ENCODE peak calls at places on chromosomes 1 and 21, in four cellular contexts. V is lower leg skin, W is A549, Z is IMR-90. U is an unnamed sample.

GRCh38 chr1:94399449-94399848 is 18.7 kb upstream of the ABCD3 start:
- DNase-seq in V (no peak), W (no peak), Z (no peak), U (no peak)

GRCh38 chr1:101236546-101237228 is at the start of gene S1PR1:
- DNase-seq in V (peak; percentile 30), W (no peak), Z (peak; percentile 69), U (peak; percentile 35)

GRCh38 chr21:44703731-44704635 is 7.0 kb downstream of the KRTAP10-12 start:
- DNase-seq in V (no peak), W (no peak), Z (no peak), U (no peak)

GRCh38 chr21:34091032-34091431 is 17.7 kb downstream of the MRPS6 start:
- DNase-seq in V (no peak), W (no peak), Z (no peak), U (no peak)

GRCh38 chr1:199512037-199512710 is 515.3 kb upstream of the NR5A2 start:
- DNase-seq in V (no peak), W (no peak), Z (no peak), U (no peak)

GRCh38 chr21:33855190-33855589 is 60.4 kb downstream of the ATP5PO start:
- DNase-seq in V (no peak), W (no peak), Z (no peak), U (no peak)

GRCh38 chr21:41315726-41316125 is 875 bp upstream of the FAM3B start:
- DNase-seq in V (no peak), W (no peak), Z (no peak), U (no peak)

GRCh38 chr1:156560585-156561163 is 11.7 kb downstream of the IQGAP3 start:
- DNase-seq in V (no peak), W (no peak), Z (no peak), U (no peak)

GRCh38 chr1:171139890-171140289 is 45.2 kb upstream of the FMO2 start:
- DNase-seq in V (no peak), W (no peak), Z (no peak), U (no peak)

GRCh38 chr21:38472709-38473108 is 25.6 kb downstream of the ERG start:
- DNase-seq in V (no peak), W (no peak), Z (no peak), U (no peak)

GRCh38 chr1:178895928-178896327 is 25.1 kb upstream of the ANGPTL1 start:
- DNase-seq in V (no peak), W (no peak), Z (no peak), U (no peak)

GRCh38 chr1:214621178-214621577 is 18.2 kb downstream of the CENPF start:
- DNase-seq in V (no peak), W (no peak), Z (no peak), U (no peak)

GRCh38 chr1:35369922-35370671 is 101.6 kb downstream of the ZMYM4 start:
- DNase-seq in V (no peak), W (no peak), Z (peak; percentile 90), U (no peak)

GRCh38 chr1:54312874-54313316 is 93.3 kb downstream of the SSBP3 start:
- DNase-seq in V (no peak), W (peak; percentile 18), Z (peak; percentile 77), U (peak; percentile 29)

GRCh38 chr1:152786077-152786476 is at the start of gene LCE1E:
- DNase-seq in V (no peak), W (no peak), Z (no peak), U (no peak)

GRCh38 chr1:112674440-112674985 is at the start of gene MOV10:
- DNase-seq in V (peak; percentile 59), W (peak; percentile 69), Z (peak; percentile 67), U (peak; percentile 48)

GRCh38 chr1:58884706-58885661 is 101.1 kb upstream of the JUN start:
- DNase-seq in V (no peak), W (no peak), Z (no peak), U (no peak)

GRCh38 chr1:163295949-163296348 is 25.8 kb upstream of the NUF2 start:
- DNase-seq in V (no peak), W (no peak), Z (peak; percentile 60), U (no peak)

GRCh38 chr21:33968082-33968997 is 52.7 kb upstream of the ATP5PO start:
- DNase-seq in V (no peak), W (peak; percentile 38), Z (peak; percentile 64), U (peak; percentile 59)

GRCh38 chr1:77504986-77505385 is 177.5 kb downstream of the ZZZ3 start:
- DNase-seq in V (no peak), W (no peak), Z (peak; percentile 12), U (no peak)

GRCh38 chr1:117346206-117346928 is 20.9 kb upstream of the MAN1A2 start:
- DNase-seq in V (no peak), W (no peak), Z (peak; percentile 57), U (no peak)

GRCh38 chr1:51963592-51964308 is 26.8 kb downstream of the RAB3B start:
- DNase-seq in V (no peak), W (no peak), Z (no peak), U (no peak)

GRCh38 chr21:18384771-18385170 is 18.8 kb downstream of the TMPRSS15 start:
- DNase-seq in V (no peak), W (peak; percentile 2), Z (no peak), U (peak; percentile 5)

GRCh38 chr1:224252466-224252865 is 69.4 kb downstream of the DEGS1 start:
- DNase-seq in V (no peak), W (no peak), Z (no peak), U (no peak)

GRCh38 chr1:51000651-51001050 is 30.6 kb downstream of the CDKN2C start:
- DNase-seq in V (no peak), W (no peak), Z (no peak), U (no peak)

GRCh38 chr1:235074335-235075120 is 54.1 kb downstream of the TOMM20 start:
- DNase-seq in V (peak; percentile 56), W (peak; percentile 86), Z (peak; percentile 92), U (no peak)

GRCh38 chr1:119743776-119744597 is 24.7 kb downstream of the HMGCS2 start:
- DNase-seq in V (peak; percentile 44), W (peak; percentile 60), Z (peak; percentile 79), U (peak; percentile 56)

GRCh38 chr1:181255270-181255929 is 166.9 kb downstream of the IER5 start:
- DNase-seq in V (no peak), W (peak; percentile 82), Z (peak; percentile 95), U (peak; percentile 38)

GRCh38 chr1:20717452-20718342 is at the start of gene KIF17:
- DNase-seq in V (peak; percentile 47), W (peak; percentile 48), Z (peak; percentile 72), U (no peak)

GRCh38 chr1:219507432-219507831 is 105.5 kb downstream of the ZC3H11B start:
- DNase-seq in V (no peak), W (no peak), Z (no peak), U (no peak)

GRCh38 chr1:157894613-157895012 is 53.0 kb upstream of the CD5L start:
- DNase-seq in V (no peak), W (no peak), Z (no peak), U (no peak)

GRCh38 chr1:20188455-20188817 is 2.1 kb upstream of the PLA2G2C start:
- DNase-seq in V (no peak), W (no peak), Z (no peak), U (no peak)

GRCh38 chr1:1240822-1241587 is 5.5 kb downstream of the C1QTNF12 start:
- DNase-seq in V (no peak), W (no peak), Z (no peak), U (no peak)

GRCh38 chr1:1894354-1895049 is 3.6 kb upstream of the GNB1 start:
- DNase-seq in V (peak; percentile 25), W (no peak), Z (no peak), U (no peak)

GRCh38 chr1:199124351-199124750 is 485.5 kb downstream of the PTPRC start:
- DNase-seq in V (no peak), W (no peak), Z (peak; percentile 73), U (no peak)

GRCh38 chr1:32232558-32233304 is 10.5 kb downstream of the EIF3I start:
- DNase-seq in V (no peak), W (no peak), Z (no peak), U (no peak)
- TF ChIP-seq POLR2A in V (no peak), W (no peak), Z (no peak), U (no peak)

GRCh38 chr1:227788279-227789041 is 27.0 kb upstream of the PRSS38 start:
- DNase-seq in V (no peak), W (no peak), Z (no peak), U (peak; percentile 67)
- TF ChIP-seq POLR2A in V (no peak), W (no peak), Z (no peak), U (peak; percentile 25)

GRCh38 chr1:23483327-23484252 is at the start of gene ASAP3:
- DNase-seq in V (peak; percentile 30), W (no peak), Z (peak; percentile 41), U (no peak)
- TF ChIP-seq POLR2A in V (no peak), W (peak; percentile 64), Z (peak; percentile 55), U (peak; percentile 74)

GRCh38 chr1:13699936-13700520 is at the start of gene PRDM2:
- DNase-seq in V (no peak), W (peak; percentile 38), Z (peak; percentile 17), U (no peak)
- TF ChIP-seq POLR2A in V (no peak), W (peak; percentile 32), Z (no peak), U (peak; percentile 22)

DNA sequence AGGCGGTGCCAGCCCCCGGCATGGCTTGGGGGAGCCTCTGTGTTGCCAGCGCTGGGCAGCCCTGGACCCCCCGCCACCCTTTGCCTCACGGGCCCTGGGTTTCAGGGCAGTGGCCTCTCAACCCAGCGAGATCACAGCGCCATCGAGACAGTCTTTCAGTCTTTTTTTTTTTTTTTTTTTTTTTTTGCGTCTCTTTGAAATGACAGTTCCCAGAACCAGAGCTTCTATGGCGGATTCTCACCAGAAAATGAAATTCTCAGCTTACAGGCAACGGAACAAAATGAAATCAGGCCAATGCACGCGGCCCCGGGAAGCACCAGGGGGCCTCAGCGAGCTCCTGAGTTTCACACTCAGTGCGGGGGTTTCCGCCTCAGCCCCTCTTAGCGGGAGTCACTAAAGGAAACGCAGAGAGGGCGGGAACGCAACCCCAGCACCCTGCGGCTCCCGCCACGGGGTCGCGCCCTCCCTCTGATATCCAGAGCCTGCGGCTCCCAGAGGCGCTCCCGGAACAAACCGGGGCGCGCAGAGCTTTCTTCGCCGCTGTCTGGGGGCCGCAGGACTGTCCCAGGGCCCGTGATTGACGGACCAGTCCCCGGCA is 8.0 kb upstream of the COL6A1 start:
- DNase-seq in V (peak; percentile 69), W (peak; percentile 26), Z (peak; percentile 87), U (peak; percentile 80)
- TF ChIP-seq POLR2A in V (no peak), W (no peak), Z (peak; percentile 24), U (no peak)

GRCh38 chr1:30844631-30845030 is 63.9 kb downstream of the SDC3 start:
- DNase-seq in V (no peak), W (no peak), Z (no peak), U (no peak)
- TF ChIP-seq POLR2A in V (no peak), W (no peak), Z (no peak), U (no peak)

DNA sequence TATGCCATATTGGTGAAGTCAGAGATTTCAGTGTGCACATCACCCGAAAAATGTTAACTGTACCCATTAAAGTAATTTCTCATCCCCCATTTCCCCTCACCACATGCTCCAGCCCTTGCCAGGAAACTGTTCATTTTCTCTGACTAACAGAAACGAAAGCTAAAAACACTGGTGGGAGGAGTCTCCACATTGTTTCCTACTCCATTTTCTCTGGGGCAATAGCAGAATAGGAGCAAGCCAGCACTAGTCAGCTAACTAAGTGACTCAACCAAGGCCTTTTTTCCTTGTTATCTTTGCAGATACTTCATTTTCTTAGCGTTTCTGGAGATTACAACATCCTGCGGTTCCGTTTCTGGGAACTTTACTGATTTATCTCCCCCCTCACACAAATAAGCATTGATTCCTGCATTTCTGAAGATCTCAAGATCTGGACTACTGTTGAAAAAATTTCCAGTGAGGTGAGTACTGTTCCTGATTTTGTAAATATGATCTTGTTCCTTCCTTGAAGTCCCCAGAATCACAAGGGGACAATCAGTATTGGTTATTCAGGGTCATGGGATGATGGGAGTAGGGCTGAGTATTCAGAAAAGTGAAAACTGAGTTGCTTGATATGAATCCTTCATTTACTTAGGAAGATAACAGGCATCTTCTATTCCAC is at the start of gene IFI16:
- DNase-seq in V (peak; percentile 85), W (peak; percentile 19), Z (peak; percentile 96), U (peak; percentile 27)
- TF ChIP-seq POLR2A in V (no peak), W (no peak), Z (peak; percentile 57), U (peak; percentile 23)